ENCODE peak calls at places on chromosomes 5 and 9, in four cellular contexts. One of them, this sample, is unnamed. For H3K4me1, the result is how much of the 10 kb centered on the place peaks cover.

GRCh38 chr5:139108056-139108811 is 89.9 kb downstream of the SIL1 start:
- DNase-seq in stomach: no peak
- DNase-seq in adrenal gland: no peak
- DNase-seq in ovary: peak
- DNase-seq in this sample: no peak

GRCh38 chr9:118959366-118959765 is 409.9 kb downstream of the BRINP1 start:
- DNase-seq in stomach: no peak
- DNase-seq in adrenal gland: no peak
- DNase-seq in ovary: no peak
- DNase-seq in this sample: no peak

GRCh38 chr5:139764250-139764791 is 31.3 kb upstream of the PSD2 start:
- DNase-seq in stomach: no peak
- DNase-seq in adrenal gland: no peak
- DNase-seq in ovary: no peak
- DNase-seq in this sample: no peak

GRCh38 chr5:77133061-77133758 is 46.1 kb upstream of the ZBED3 start:
- DNase-seq in stomach: peak
- DNase-seq in adrenal gland: peak
- DNase-seq in ovary: peak
- DNase-seq in this sample: peak

GRCh38 chr5:167754501-167754941 is 536.9 kb upstream of the WWC1 start:
- DNase-seq in stomach: no peak
- DNase-seq in adrenal gland: no peak
- DNase-seq in ovary: no peak
- DNase-seq in this sample: no peak

GRCh38 chr9:79573697-79573976 is 1.9 kb downstream of the TLE4 start:
- DNase-seq in stomach: no peak
- DNase-seq in adrenal gland: no peak
- DNase-seq in ovary: no peak
- DNase-seq in this sample: no peak

GRCh38 chr9:8095531-8096223 is 296.1 kb upstream of the DMAC1 start:
- DNase-seq in stomach: no peak
- DNase-seq in adrenal gland: no peak
- DNase-seq in ovary: no peak
- DNase-seq in this sample: no peak

GRCh38 chr5:143924311-143924710 is 112.3 kb downstream of the HMHB1 start:
- DNase-seq in stomach: no peak
- DNase-seq in adrenal gland: no peak
- DNase-seq in ovary: no peak
- DNase-seq in this sample: no peak

GRCh38 chr9:73347720-73348119 is 196.1 kb downstream of the ANXA1 start:
- DNase-seq in stomach: no peak
- DNase-seq in adrenal gland: no peak
- DNase-seq in ovary: no peak
- DNase-seq in this sample: no peak

GRCh38 chr5:107875834-107876233 is 205.1 kb upstream of the EFNA5 start:
- DNase-seq in stomach: no peak
- DNase-seq in adrenal gland: no peak
- DNase-seq in ovary: no peak
- DNase-seq in this sample: no peak

GRCh38 chr5:152523964-152524363 is 118.9 kb upstream of the NMUR2 start:
- DNase-seq in stomach: no peak
- DNase-seq in adrenal gland: no peak
- DNase-seq in ovary: no peak
- DNase-seq in this sample: no peak

GRCh38 chr9:14813336-14814020 is 90.9 kb upstream of the CER1 start:
- DNase-seq in stomach: no peak
- DNase-seq in adrenal gland: no peak
- DNase-seq in ovary: no peak
- DNase-seq in this sample: no peak

DNA sequence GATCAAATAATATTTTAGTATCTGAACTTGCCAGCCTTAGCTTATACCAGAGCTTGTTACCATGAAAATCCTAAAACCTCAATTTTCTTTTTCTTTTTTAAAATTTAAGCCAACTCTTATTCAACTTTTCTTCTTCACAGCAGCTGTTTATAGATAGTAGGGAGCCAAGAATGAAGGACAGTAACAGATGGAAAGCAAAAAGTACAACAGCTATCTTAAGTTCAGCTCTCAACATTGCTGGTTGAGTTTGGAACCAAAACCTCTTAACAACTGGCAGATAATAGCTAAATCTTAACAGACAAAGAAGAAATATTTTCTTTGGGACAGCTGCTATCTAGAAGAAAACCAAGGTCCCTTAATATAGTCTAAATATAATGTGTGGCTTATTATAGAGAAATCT is 74.7 kb downstream of the PJA2 start:
- DNase-seq in stomach: no peak
- DNase-seq in adrenal gland: no peak
- DNase-seq in ovary: no peak
- DNase-seq in this sample: no peak
- TF ChIP-seq POLR2A in stomach: no peak
- TF ChIP-seq POLR2A in adrenal gland: no peak
- TF ChIP-seq POLR2A in ovary: no peak
- TF ChIP-seq POLR2A in this sample: no peak

GRCh38 chr9:131731237-131731995 is 8.5 kb downstream of the RAPGEF1 start:
- DNase-seq in stomach: no peak
- DNase-seq in adrenal gland: no peak
- DNase-seq in ovary: no peak
- DNase-seq in this sample: no peak
- H3K27ac ChIP-seq in stomach: peak
- H3K27ac ChIP-seq in adrenal gland: peak
- H3K27ac ChIP-seq in ovary: no peak
- H3K27ac ChIP-seq in this sample: peak

GRCh38 chr9:106324071-106324470 is 538.9 kb upstream of the ZNF462 start:
- DNase-seq in stomach: no peak
- DNase-seq in adrenal gland: no peak
- DNase-seq in ovary: no peak
- DNase-seq in this sample: no peak
- H3K4me1 ChIP-seq in stomach: under half
- H3K4me1 ChIP-seq in adrenal gland: under half
- H3K4me1 ChIP-seq in ovary: under half
- H3K4me1 ChIP-seq in this sample: under half

GRCh38 chr9:91195372-91196012 is 166.2 kb downstream of the AUH start:
- DNase-seq in stomach: no peak
- DNase-seq in adrenal gland: no peak
- DNase-seq in ovary: no peak
- DNase-seq in this sample: no peak

GRCh38 chr9:91192379-91192775 is 169.3 kb downstream of the AUH start:
- DNase-seq in stomach: no peak
- DNase-seq in adrenal gland: no peak
- DNase-seq in ovary: peak
- DNase-seq in this sample: no peak

GRCh38 chr9:91191443-91192378 is 170.0 kb downstream of the AUH start:
- DNase-seq in stomach: no peak
- DNase-seq in adrenal gland: no peak
- DNase-seq in ovary: no peak
- DNase-seq in this sample: no peak

GRCh38 chr9:91192785-91193657 is 168.7 kb downstream of the AUH start:
- DNase-seq in stomach: peak
- DNase-seq in adrenal gland: peak
- DNase-seq in ovary: peak
- DNase-seq in this sample: peak

GRCh38 chr9:91193658-91194391 is 167.9 kb downstream of the AUH start:
- DNase-seq in stomach: peak
- DNase-seq in adrenal gland: peak
- DNase-seq in ovary: peak
- DNase-seq in this sample: peak
- TF ChIP-seq POLR2A in stomach: peak
- TF ChIP-seq POLR2A in adrenal gland: peak
- TF ChIP-seq POLR2A in ovary: peak
- TF ChIP-seq POLR2A in this sample: no peak

GRCh38 chr5:396715-397032 is 46.3 kb upstream of the EXOC3 start:
- DNase-seq in stomach: peak
- DNase-seq in adrenal gland: no peak
- DNase-seq in ovary: peak
- DNase-seq in this sample: no peak

GRCh38 chr5:395156-395920 is 47.6 kb upstream of the EXOC3 start:
- DNase-seq in stomach: peak
- DNase-seq in adrenal gland: no peak
- DNase-seq in ovary: peak
- DNase-seq in this sample: no peak

GRCh38 chr5:393846-394275 is 49.1 kb upstream of the EXOC3 start:
- DNase-seq in stomach: no peak
- DNase-seq in adrenal gland: no peak
- DNase-seq in ovary: peak
- DNase-seq in this sample: peak

GRCh38 chr5:395921-396714 is 46.9 kb upstream of the EXOC3 start:
- DNase-seq in stomach: no peak
- DNase-seq in adrenal gland: no peak
- DNase-seq in ovary: peak
- DNase-seq in this sample: no peak

GRCh38 chr5:394671-395155 is 48.3 kb upstream of the EXOC3 start:
- DNase-seq in stomach: no peak
- DNase-seq in adrenal gland: no peak
- DNase-seq in ovary: peak
- DNase-seq in this sample: no peak
- H3K27ac ChIP-seq in stomach: no peak
- H3K27ac ChIP-seq in adrenal gland: no peak
- H3K27ac ChIP-seq in ovary: no peak
- H3K27ac ChIP-seq in this sample: no peak

GRCh38 chr9:92726348-92726747 is 38.3 kb downstream of the BICD2 start:
- DNase-seq in stomach: peak
- DNase-seq in adrenal gland: no peak
- DNase-seq in ovary: no peak
- DNase-seq in this sample: no peak
- H3K4me1 ChIP-seq in stomach: under half
- H3K4me1 ChIP-seq in adrenal gland: under half
- H3K4me1 ChIP-seq in ovary: under half
- H3K4me1 ChIP-seq in this sample: half or more

GRCh38 chr9:34651876-34652602 is at the start of gene IL11RA:
- DNase-seq in stomach: peak
- DNase-seq in adrenal gland: peak
- DNase-seq in ovary: peak
- DNase-seq in this sample: peak
- TF ChIP-seq POLR2A in stomach: no peak
- TF ChIP-seq POLR2A in adrenal gland: no peak
- TF ChIP-seq POLR2A in ovary: peak
- TF ChIP-seq POLR2A in this sample: no peak

GRCh38 chr5:71452876-71453275 is 2.6 kb upstream of the BDP1 start:
- DNase-seq in stomach: no peak
- DNase-seq in adrenal gland: no peak
- DNase-seq in ovary: no peak
- DNase-seq in this sample: no peak

GRCh38 chr5:71455427-71456361 is at the start of gene BDP1:
- DNase-seq in stomach: peak
- DNase-seq in adrenal gland: peak
- DNase-seq in ovary: peak
- DNase-seq in this sample: peak

GRCh38 chr5:71456362-71456743 is 902 bp downstream of the BDP1 start:
- DNase-seq in stomach: no peak
- DNase-seq in adrenal gland: no peak
- DNase-seq in ovary: no peak
- DNase-seq in this sample: no peak

GRCh38 chr5:71457106-71457505 is 1.7 kb downstream of the BDP1 start:
- DNase-seq in stomach: no peak
- DNase-seq in adrenal gland: no peak
- DNase-seq in ovary: no peak
- DNase-seq in this sample: no peak

DNA sequence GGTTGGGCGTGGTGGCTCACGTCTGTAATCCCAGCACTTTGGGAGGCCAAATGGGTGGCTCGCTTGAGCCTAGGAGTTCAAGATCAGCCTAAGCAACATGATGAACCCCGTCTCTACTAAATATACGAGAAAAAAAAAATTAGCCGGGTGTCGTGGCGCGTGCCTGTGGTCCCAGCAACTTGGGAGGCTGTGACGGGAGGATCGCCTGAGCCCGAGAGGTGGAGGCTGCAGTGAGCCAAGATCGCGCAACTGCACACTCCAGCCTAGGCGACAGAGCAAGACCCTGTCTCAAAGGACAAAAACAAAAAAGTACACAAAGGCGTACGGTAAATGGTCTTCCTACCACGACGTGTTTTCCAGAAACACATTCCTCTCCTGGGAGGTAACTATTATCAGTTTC is 538 bp upstream of the BDP1 start:
- DNase-seq in stomach: no peak
- DNase-seq in adrenal gland: no peak
- DNase-seq in ovary: no peak
- DNase-seq in this sample: no peak
- H3K27ac ChIP-seq in stomach: peak
- H3K27ac ChIP-seq in adrenal gland: peak
- H3K27ac ChIP-seq in ovary: peak
- H3K27ac ChIP-seq in this sample: peak

GRCh38 chr9:122254761-122255160 is 9.9 kb downstream of the RBM18 start:
- DNase-seq in stomach: no peak
- DNase-seq in adrenal gland: no peak
- DNase-seq in ovary: no peak
- DNase-seq in this sample: no peak
- H3K4me1 ChIP-seq in stomach: under half
- H3K4me1 ChIP-seq in adrenal gland: under half
- H3K4me1 ChIP-seq in ovary: under half
- H3K4me1 ChIP-seq in this sample: under half

GRCh38 chr5:133219296-133219695 is 167.5 kb downstream of the HSPA4 start:
- DNase-seq in stomach: no peak
- DNase-seq in adrenal gland: no peak
- DNase-seq in ovary: no peak
- DNase-seq in this sample: no peak

GRCh38 chr5:133214153-133214820 is 162.5 kb downstream of the HSPA4 start:
- DNase-seq in stomach: no peak
- DNase-seq in adrenal gland: no peak
- DNase-seq in ovary: no peak
- DNase-seq in this sample: no peak
- TF ChIP-seq POLR2A in stomach: no peak
- TF ChIP-seq POLR2A in adrenal gland: no peak
- TF ChIP-seq POLR2A in ovary: no peak
- TF ChIP-seq POLR2A in this sample: no peak

This sample was measured in heart left ventricle.